ENCODE peak calls at places on chromosomes 13 and 19, in seven cellular contexts. C is HFF-Myc, D is OCI-LY7, I is AG09309, G is GM23338, P is hepatocyte, T is mucosa of descending colon. N is an unnamed sample.

GRCh38 chr13:23558675-23559536 is 11.3 kb upstream of the TNFRSF19 start:
- DNase-seq in C (no peak), D (no peak), I (peak; percentile 76), G (peak; percentile 33), P (peak; percentile 51), T (no peak), N (peak; percentile 25)

GRCh38 chr13:112757759-112758086 is 67.9 kb downstream of the ATP11A start:
- DNase-seq in C (no peak), D (no peak), I (no peak), G (no peak), P (no peak), T (no peak), N (no peak)

GRCh38 chr19:32581704-32582164 is 744 bp downstream of the PDCD5 start:
- DNase-seq in C (no peak), D (peak; percentile 7), I (no peak), G (peak; percentile 53), P (peak; percentile 39), T (no peak), N (peak; percentile 34)

GRCh38 chr13:75785130-75785529 is 149.0 kb downstream of the LMO7 start:
- DNase-seq in C (no peak), D (no peak), I (no peak), G (no peak), P (no peak), T (no peak), N (no peak)

GRCh38 chr13:102141625-102142472 is 260.0 kb downstream of the FGF14 start:
- DNase-seq in C (no peak), D (peak; percentile 1), I (peak; percentile 3), G (peak; percentile 46), P (peak; percentile 30), T (no peak), N (no peak)

GRCh38 chr19:28148554-28148953 is 1064.4 kb downstream of the UQCRFS1 start:
- DNase-seq in C (no peak), D (no peak), I (no peak), G (no peak), P (no peak), T (no peak), N (no peak)

GRCh38 chr13:26973281-26973680 is 198.3 kb downstream of the USP12 start:
- DNase-seq in C (no peak), D (no peak), I (no peak), G (no peak), P (no peak), T (no peak), N (no peak)

GRCh38 chr13:30142502-30143211 is 164.7 kb downstream of the KATNAL1 start:
- DNase-seq in C (peak; percentile 99), D (no peak), I (peak; percentile 99), G (peak; percentile 28), P (peak; percentile 78), T (no peak), N (peak; percentile 55)

GRCh38 chr13:91142572-91142971 is 204.9 kb upstream of the MIR17HG start:
- DNase-seq in C (no peak), D (no peak), I (no peak), G (no peak), P (peak; percentile 32), T (no peak), N (no peak)

GRCh38 chr19:23762548-23762883 is 3.8 kb upstream of the ZNF681 start:
- DNase-seq in C (no peak), D (no peak), I (no peak), G (peak; percentile 10), P (no peak), T (no peak), N (no peak)

GRCh38 chr19:23762884-23763711 is 4.4 kb upstream of the ZNF681 start:
- DNase-seq in C (no peak), D (peak; percentile 84), I (no peak), G (peak; percentile 98), P (peak; percentile 92), T (peak; percentile 90), N (no peak)

DNA sequence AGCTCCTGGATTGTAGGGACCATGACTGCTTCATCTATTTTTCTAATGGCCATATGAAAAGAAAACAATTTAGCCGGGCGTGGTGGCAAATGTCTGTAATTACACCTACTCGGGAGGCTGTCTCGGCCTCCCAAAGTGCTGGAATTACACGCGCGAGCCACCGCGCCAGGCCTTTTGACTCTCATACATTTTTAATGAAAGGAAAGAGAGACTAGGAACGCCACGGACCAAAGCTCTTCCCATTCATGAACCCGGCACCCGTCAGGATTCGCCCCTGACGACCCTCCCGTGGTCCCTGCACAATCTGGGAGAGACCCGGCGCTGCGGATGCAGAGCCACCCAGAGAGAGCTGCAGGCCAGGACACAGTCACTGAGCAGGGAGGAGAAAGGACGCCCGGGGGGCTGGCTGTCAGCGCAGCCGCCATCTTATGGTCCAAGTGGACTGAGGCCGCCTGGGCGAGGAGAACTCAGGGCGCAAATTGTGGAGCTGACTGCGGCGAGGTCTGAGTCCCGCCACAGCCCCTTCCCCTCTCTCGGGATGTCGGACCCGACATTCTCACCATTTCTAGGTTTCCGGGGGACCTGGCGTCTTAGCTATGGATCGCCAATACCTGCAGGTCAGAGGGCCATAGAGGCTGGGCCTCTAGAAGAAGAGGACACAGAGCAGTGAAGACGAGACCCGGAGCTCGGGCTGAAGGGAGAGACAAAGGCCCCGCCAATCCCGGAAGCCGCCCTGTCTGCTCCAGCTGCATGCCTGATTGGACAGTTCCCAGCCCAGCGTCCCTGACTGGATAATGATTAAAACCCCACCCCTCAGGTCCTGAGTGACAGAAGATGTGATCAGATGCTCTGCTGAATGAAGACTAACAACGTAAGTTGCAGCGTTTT is at the start of gene ZNF681:
- DNase-seq in C (peak; percentile 32), D (peak; percentile 89), I (peak; percentile 60), G (peak; percentile 97), P (peak; percentile 94), T (peak; percentile 92), N (peak; percentile 92)
- H3K4me3 ChIP-seq in C (peak within 1 kb of the TSS; percentile 51), D (peak within 1 kb of the TSS; percentile 75), I (peak within 1 kb of the TSS; percentile 59), G (peak within 1 kb of the TSS; percentile 86), P (peak within 1 kb of the TSS; percentile 89), T (peak within 1 kb of the TSS; percentile 25), N (peak within 1 kb of the TSS; percentile 91)

GRCh38 chr19:43505941-43506340 is 1.4 kb upstream of the PHLDB3 start:
- DNase-seq in C (no peak), D (no peak), I (no peak), G (no peak), P (no peak), T (no peak), N (no peak)

GRCh38 chr19:43503501-43504425 is 783 bp downstream of the PHLDB3 start:
- DNase-seq in C (peak; percentile 67), D (peak; percentile 97), I (peak; percentile 39), G (peak; percentile 99), P (peak; percentile 99), T (peak; percentile 98), N (peak; percentile 99)

GRCh38 chr19:43505186-43505456 is 575 bp upstream of the PHLDB3 start:
- DNase-seq in C (no peak), D (no peak), I (no peak), G (no peak), P (no peak), T (no peak), N (no peak)

GRCh38 chr19:43506629-43507028 is 2.1 kb upstream of the PHLDB3 start:
- DNase-seq in C (no peak), D (no peak), I (no peak), G (no peak), P (no peak), T (no peak), N (no peak)

DNA sequence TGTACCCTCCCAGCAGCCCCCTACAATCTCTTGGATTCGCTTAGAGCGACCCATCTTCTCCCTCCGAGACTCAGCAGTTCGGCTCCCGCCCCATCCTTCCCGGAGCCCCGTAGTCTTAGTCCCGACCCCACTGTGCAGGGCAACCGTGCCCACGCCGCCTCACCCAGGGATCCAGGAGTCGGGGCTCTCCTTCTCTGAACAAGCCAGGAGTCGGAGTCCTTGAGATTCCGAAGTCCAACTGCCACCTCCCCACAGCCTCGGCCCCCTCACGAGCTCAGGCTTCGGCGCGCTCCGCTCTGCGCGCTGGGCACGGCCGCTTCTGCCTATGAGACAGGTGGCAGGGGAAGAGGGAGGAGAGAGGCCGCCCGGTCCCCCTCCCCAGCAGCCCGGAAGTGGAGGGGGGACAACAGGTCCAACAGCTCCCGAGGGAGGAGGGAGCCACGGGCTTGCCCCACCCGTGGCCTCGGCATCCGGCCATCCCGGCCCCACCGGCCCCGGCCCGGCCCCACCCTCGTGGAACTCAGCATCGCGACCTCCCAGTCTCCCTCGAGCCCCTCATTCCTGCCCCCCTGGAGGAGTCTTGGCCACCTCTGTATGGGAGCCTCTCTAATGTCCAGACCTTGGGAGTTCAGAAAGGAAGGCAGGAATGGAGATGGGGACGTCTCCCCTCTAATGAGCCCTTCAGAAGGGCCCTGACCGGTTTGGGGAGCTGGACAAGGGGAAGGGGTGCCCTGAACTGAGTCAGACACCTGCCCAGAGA is at the start of gene PHLDB3:
- DNase-seq in C (no peak), D (no peak), I (no peak), G (peak; percentile 65), P (peak; percentile 77), T (peak; percentile 79), N (peak; percentile 34)
- TF ChIP-seq CTCF in C (no peak), D (peak; percentile 6), I (no peak), G (peak; percentile 48), P (no peak), T (no peak), N (no peak)

DNA sequence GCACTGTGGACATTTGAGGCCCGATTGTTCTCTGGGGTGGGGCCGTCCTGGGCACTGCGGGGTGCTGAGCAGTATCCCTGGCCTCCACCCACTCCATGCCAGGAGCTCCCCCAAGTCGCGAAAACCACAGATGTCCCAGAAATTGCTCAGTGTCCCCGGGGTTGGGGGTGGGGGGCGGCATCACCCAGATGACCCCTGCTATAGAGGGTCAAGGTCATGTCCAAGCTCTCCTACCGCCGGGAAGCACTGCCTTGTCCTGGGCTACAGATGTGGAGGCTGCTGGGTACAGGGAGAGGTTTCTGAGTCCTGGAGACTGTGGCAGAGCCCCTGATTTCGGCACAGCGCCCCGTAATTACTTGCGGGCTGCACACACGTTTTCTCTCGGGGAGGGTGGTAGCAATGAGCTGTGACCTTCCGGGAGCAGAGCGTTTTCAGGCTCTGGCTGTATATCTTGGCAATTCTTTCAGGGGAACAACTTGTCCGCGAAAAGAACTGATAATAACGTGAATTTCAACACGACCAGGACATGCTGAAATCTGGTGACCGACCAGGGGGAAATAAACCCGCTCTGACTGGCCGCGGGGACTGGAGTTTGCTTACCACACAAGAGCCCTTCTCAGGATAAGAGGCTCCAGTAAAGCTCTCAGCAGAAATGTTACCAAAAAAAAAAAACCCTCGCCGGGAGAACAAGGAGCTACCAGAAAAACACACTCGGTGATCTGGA is 68.1 kb downstream of the GNG7 start:
- DNase-seq in C (no peak), D (no peak), I (no peak), G (no peak), P (peak; percentile 44), T (no peak), N (no peak)
- H3K4me3 ChIP-seq in C (no peak overlapping the region), D (no peak overlapping the region), I (no peak overlapping the region), G (no peak overlapping the region), P (no peak overlapping the region), T (no peak overlapping the region), N (no peak overlapping the region)

DNA sequence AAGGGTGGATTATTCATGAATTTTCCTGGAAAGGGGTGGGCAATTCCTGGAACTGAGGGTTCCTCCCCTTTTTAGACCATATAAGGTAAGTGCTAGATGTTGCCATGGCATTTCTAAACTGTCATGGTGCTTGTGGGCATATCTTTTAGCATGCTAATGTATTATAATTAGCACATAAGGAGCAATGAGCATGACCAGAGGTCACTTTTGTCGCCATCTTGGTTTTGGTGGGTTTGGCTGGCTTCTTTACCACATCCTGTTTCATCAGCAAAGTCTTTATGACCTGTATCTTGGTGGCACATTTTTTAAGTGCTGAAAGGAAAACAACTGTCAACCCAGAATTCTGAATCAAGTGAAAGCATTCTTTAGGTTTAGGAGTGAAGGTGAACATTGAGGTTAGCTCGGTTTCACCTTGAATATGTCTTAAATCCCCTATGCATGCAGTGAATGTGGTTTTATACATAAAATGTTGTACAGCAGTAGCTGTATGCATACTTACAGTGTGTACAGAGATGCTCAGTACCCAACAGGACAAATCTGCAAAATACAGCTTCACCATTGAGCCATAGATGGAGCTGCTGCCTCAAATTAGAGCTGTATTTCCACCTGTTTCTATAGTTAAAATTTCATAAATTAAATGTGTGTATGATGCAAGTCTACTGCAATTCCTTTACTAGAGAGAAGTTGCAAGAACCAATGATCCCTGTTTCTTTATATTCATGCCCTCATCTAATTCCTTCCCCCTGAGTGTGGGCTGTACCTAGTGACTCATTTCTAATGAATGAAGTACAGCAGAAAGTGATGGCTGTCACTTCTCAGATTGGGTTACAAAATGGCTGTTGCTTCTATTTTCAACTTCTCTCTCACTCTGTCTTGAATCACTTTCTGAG is 25.3 kb upstream of the IGSF23 start:
- DNase-seq in C (peak; percentile 56), D (no peak), I (peak; percentile 90), G (no peak), P (peak; percentile 55), T (no peak), N (no peak)
- TF ChIP-seq CTCF in C (no peak), D (peak; percentile 22), I (peak; percentile 45), G (no peak), P (peak; percentile 23), T (no peak), N (peak; percentile 15)

N was measured in BE2C.